ENCODE peak calls at places on chromosomes 13 and 19, in eight cellular contexts. One of them, this sample, is unnamed.

GRCh38 chr19:17097593-17098126 is 22.1 kb downstream of the MYO9B start:
- ATAC-seq in upper lobe of left lung: no peak
- ATAC-seq in gastrocnemius medialis: no peak
- ATAC-seq in activated CD8-positive, alpha-beta T cell treated with anti-CD3 and anti-CD28 coated beads for 36 hours: no peak
- ATAC-seq in stimulated activated naive CD8-positive, alpha-beta T cell treated with anti-CD3 and anti-CD28 coated beads, Interleukin-15, amount 100 ng/mL, for 72 hours: no peak
- ATAC-seq in activated CD4-positive, alpha-beta T cell treated with anti-CD3 and anti-CD28 coated beads for 36 hours: no peak
- ATAC-seq in activated T-cell treated with anti-CD3 and anti-CD28 coated beads, Interleukin-2, amount 50 U/mL, for 4 hours: no peak
- ATAC-seq in T-cell: no peak
- ATAC-seq in this sample: no peak

GRCh38 chr13:74450525-74450845 is 316.3 kb upstream of the KLF12 start:
- ATAC-seq in activated CD4-positive, alpha-beta T cell treated with anti-CD3 and anti-CD28 coated beads for 36 hours: no peak
- ATAC-seq in activated CD8-positive, alpha-beta T cell treated with anti-CD3 and anti-CD28 coated beads for 36 hours: no peak
- ATAC-seq in T-cell: no peak
- ATAC-seq in gastrocnemius medialis: no peak
- ATAC-seq in upper lobe of left lung: no peak
- ATAC-seq in stimulated activated naive CD8-positive, alpha-beta T cell treated with anti-CD3 and anti-CD28 coated beads, Interleukin-15, amount 100 ng/mL, for 72 hours: no peak
- ATAC-seq in activated T-cell treated with anti-CD3 and anti-CD28 coated beads, Interleukin-2, amount 50 U/mL, for 4 hours: no peak
- ATAC-seq in this sample: no peak

GRCh38 chr19:50067575-50067974 is 41.8 kb downstream of the ZNF473 start:
- ATAC-seq in activated CD8-positive, alpha-beta T cell treated with anti-CD3 and anti-CD28 coated beads for 36 hours: no peak
- ATAC-seq in upper lobe of left lung: no peak
- ATAC-seq in activated CD4-positive, alpha-beta T cell treated with anti-CD3 and anti-CD28 coated beads for 36 hours: no peak
- ATAC-seq in stimulated activated naive CD8-positive, alpha-beta T cell treated with anti-CD3 and anti-CD28 coated beads, Interleukin-15, amount 100 ng/mL, for 72 hours: no peak
- ATAC-seq in gastrocnemius medialis: no peak
- ATAC-seq in activated T-cell treated with anti-CD3 and anti-CD28 coated beads, Interleukin-2, amount 50 U/mL, for 4 hours: no peak
- ATAC-seq in T-cell: no peak
- ATAC-seq in this sample: no peak

GRCh38 chr13:106172176-106172905 is 363.1 kb downstream of the EFNB2 start:
- ATAC-seq in activated T-cell treated with anti-CD3 and anti-CD28 coated beads, Interleukin-2, amount 50 U/mL, for 4 hours: no peak
- ATAC-seq in upper lobe of left lung: no peak
- ATAC-seq in stimulated activated naive CD8-positive, alpha-beta T cell treated with anti-CD3 and anti-CD28 coated beads, Interleukin-15, amount 100 ng/mL, for 72 hours: no peak
- ATAC-seq in activated CD4-positive, alpha-beta T cell treated with anti-CD3 and anti-CD28 coated beads for 36 hours: no peak
- ATAC-seq in activated CD8-positive, alpha-beta T cell treated with anti-CD3 and anti-CD28 coated beads for 36 hours: no peak
- ATAC-seq in gastrocnemius medialis: no peak
- ATAC-seq in T-cell: no peak
- ATAC-seq in this sample: no peak

GRCh38 chr13:97189943-97190342 is 32.2 kb upstream of the MBNL2 start:
- ATAC-seq in activated T-cell treated with anti-CD3 and anti-CD28 coated beads, Interleukin-2, amount 50 U/mL, for 4 hours: no peak
- ATAC-seq in upper lobe of left lung: no peak
- ATAC-seq in stimulated activated naive CD8-positive, alpha-beta T cell treated with anti-CD3 and anti-CD28 coated beads, Interleukin-15, amount 100 ng/mL, for 72 hours: no peak
- ATAC-seq in activated CD8-positive, alpha-beta T cell treated with anti-CD3 and anti-CD28 coated beads for 36 hours: no peak
- ATAC-seq in T-cell: no peak
- ATAC-seq in gastrocnemius medialis: no peak
- ATAC-seq in activated CD4-positive, alpha-beta T cell treated with anti-CD3 and anti-CD28 coated beads for 36 hours: no peak
- ATAC-seq in this sample: no peak

GRCh38 chr13:112506046-112506445 is 81.9 kb downstream of the TUBGCP3 start:
- ATAC-seq in activated CD4-positive, alpha-beta T cell treated with anti-CD3 and anti-CD28 coated beads for 36 hours: no peak
- ATAC-seq in T-cell: no peak
- ATAC-seq in activated CD8-positive, alpha-beta T cell treated with anti-CD3 and anti-CD28 coated beads for 36 hours: no peak
- ATAC-seq in gastrocnemius medialis: no peak
- ATAC-seq in activated T-cell treated with anti-CD3 and anti-CD28 coated beads, Interleukin-2, amount 50 U/mL, for 4 hours: no peak
- ATAC-seq in stimulated activated naive CD8-positive, alpha-beta T cell treated with anti-CD3 and anti-CD28 coated beads, Interleukin-15, amount 100 ng/mL, for 72 hours: no peak
- ATAC-seq in upper lobe of left lung: no peak
- ATAC-seq in this sample: no peak

GRCh38 chr13:110993788-110994187 is 78.9 kb upstream of the ANKRD10 start:
- ATAC-seq in stimulated activated naive CD8-positive, alpha-beta T cell treated with anti-CD3 and anti-CD28 coated beads, Interleukin-15, amount 100 ng/mL, for 72 hours: no peak
- ATAC-seq in T-cell: no peak
- ATAC-seq in activated T-cell treated with anti-CD3 and anti-CD28 coated beads, Interleukin-2, amount 50 U/mL, for 4 hours: no peak
- ATAC-seq in activated CD4-positive, alpha-beta T cell treated with anti-CD3 and anti-CD28 coated beads for 36 hours: no peak
- ATAC-seq in upper lobe of left lung: no peak
- ATAC-seq in gastrocnemius medialis: no peak
- ATAC-seq in activated CD8-positive, alpha-beta T cell treated with anti-CD3 and anti-CD28 coated beads for 36 hours: no peak
- ATAC-seq in this sample: no peak

GRCh38 chr19:48739400-48739825 is 997 bp downstream of the RASIP1 start:
- ATAC-seq in gastrocnemius medialis: peak; percentile 9
- ATAC-seq in upper lobe of left lung: no peak
- ATAC-seq in activated T-cell treated with anti-CD3 and anti-CD28 coated beads, Interleukin-2, amount 50 U/mL, for 4 hours: peak; percentile 7
- ATAC-seq in T-cell: peak; percentile 22
- ATAC-seq in activated CD8-positive, alpha-beta T cell treated with anti-CD3 and anti-CD28 coated beads for 36 hours: no peak
- ATAC-seq in activated CD4-positive, alpha-beta T cell treated with anti-CD3 and anti-CD28 coated beads for 36 hours: no peak
- ATAC-seq in stimulated activated naive CD8-positive, alpha-beta T cell treated with anti-CD3 and anti-CD28 coated beads, Interleukin-15, amount 100 ng/mL, for 72 hours: peak; percentile 3
- ATAC-seq in this sample: no peak

GRCh38 chr19:46953955-46954501 is 65.6 kb upstream of the NPAS1 start:
- ATAC-seq in gastrocnemius medialis: no peak
- ATAC-seq in stimulated activated naive CD8-positive, alpha-beta T cell treated with anti-CD3 and anti-CD28 coated beads, Interleukin-15, amount 100 ng/mL, for 72 hours: no peak
- ATAC-seq in activated CD8-positive, alpha-beta T cell treated with anti-CD3 and anti-CD28 coated beads for 36 hours: no peak
- ATAC-seq in activated CD4-positive, alpha-beta T cell treated with anti-CD3 and anti-CD28 coated beads for 36 hours: no peak
- ATAC-seq in T-cell: no peak
- ATAC-seq in activated T-cell treated with anti-CD3 and anti-CD28 coated beads, Interleukin-2, amount 50 U/mL, for 4 hours: no peak
- ATAC-seq in upper lobe of left lung: no peak
- ATAC-seq in this sample: no peak

GRCh38 chr13:44199627-44200207 is 173.9 kb upstream of the SERP2 start:
- ATAC-seq in gastrocnemius medialis: peak; percentile 97
- ATAC-seq in activated CD8-positive, alpha-beta T cell treated with anti-CD3 and anti-CD28 coated beads for 36 hours: no peak
- ATAC-seq in T-cell: no peak
- ATAC-seq in stimulated activated naive CD8-positive, alpha-beta T cell treated with anti-CD3 and anti-CD28 coated beads, Interleukin-15, amount 100 ng/mL, for 72 hours: no peak
- ATAC-seq in upper lobe of left lung: no peak
- ATAC-seq in activated CD4-positive, alpha-beta T cell treated with anti-CD3 and anti-CD28 coated beads for 36 hours: no peak
- ATAC-seq in activated T-cell treated with anti-CD3 and anti-CD28 coated beads, Interleukin-2, amount 50 U/mL, for 4 hours: no peak
- ATAC-seq in this sample: no peak

GRCh38 chr19:45973564-45974338 is at the start of gene NOVA2:
- ATAC-seq in gastrocnemius medialis: peak; percentile 27
- ATAC-seq in stimulated activated naive CD8-positive, alpha-beta T cell treated with anti-CD3 and anti-CD28 coated beads, Interleukin-15, amount 100 ng/mL, for 72 hours: peak; percentile 60
- ATAC-seq in activated CD4-positive, alpha-beta T cell treated with anti-CD3 and anti-CD28 coated beads for 36 hours: peak; percentile 82
- ATAC-seq in upper lobe of left lung: no peak
- ATAC-seq in T-cell: no peak
- ATAC-seq in activated T-cell treated with anti-CD3 and anti-CD28 coated beads, Interleukin-2, amount 50 U/mL, for 4 hours: peak; percentile 52
- ATAC-seq in activated CD8-positive, alpha-beta T cell treated with anti-CD3 and anti-CD28 coated beads for 36 hours: peak; percentile 72
- ATAC-seq in this sample: peak; percentile 66

GRCh38 chr19:46134527-46134926 is 10.0 kb upstream of the IGFL3 start:
- ATAC-seq in activated CD8-positive, alpha-beta T cell treated with anti-CD3 and anti-CD28 coated beads for 36 hours: no peak
- ATAC-seq in stimulated activated naive CD8-positive, alpha-beta T cell treated with anti-CD3 and anti-CD28 coated beads, Interleukin-15, amount 100 ng/mL, for 72 hours: no peak
- ATAC-seq in activated CD4-positive, alpha-beta T cell treated with anti-CD3 and anti-CD28 coated beads for 36 hours: no peak
- ATAC-seq in gastrocnemius medialis: no peak
- ATAC-seq in upper lobe of left lung: no peak
- ATAC-seq in activated T-cell treated with anti-CD3 and anti-CD28 coated beads, Interleukin-2, amount 50 U/mL, for 4 hours: no peak
- ATAC-seq in T-cell: no peak
- ATAC-seq in this sample: no peak

GRCh38 chr13:48662226-48662625 is 8.5 kb downstream of the CYSLTR2 start:
- ATAC-seq in activated CD4-positive, alpha-beta T cell treated with anti-CD3 and anti-CD28 coated beads for 36 hours: no peak
- ATAC-seq in T-cell: no peak
- ATAC-seq in upper lobe of left lung: no peak
- ATAC-seq in activated CD8-positive, alpha-beta T cell treated with anti-CD3 and anti-CD28 coated beads for 36 hours: no peak
- ATAC-seq in stimulated activated naive CD8-positive, alpha-beta T cell treated with anti-CD3 and anti-CD28 coated beads, Interleukin-15, amount 100 ng/mL, for 72 hours: no peak
- ATAC-seq in gastrocnemius medialis: no peak
- ATAC-seq in activated T-cell treated with anti-CD3 and anti-CD28 coated beads, Interleukin-2, amount 50 U/mL, for 4 hours: no peak
- ATAC-seq in this sample: no peak

GRCh38 chr19:22622901-22623840 is 11.0 kb upstream of the ZNF492 start:
- ATAC-seq in activated T-cell treated with anti-CD3 and anti-CD28 coated beads, Interleukin-2, amount 50 U/mL, for 4 hours: peak; percentile 32
- ATAC-seq in gastrocnemius medialis: no peak
- ATAC-seq in T-cell: peak; percentile 20
- ATAC-seq in activated CD8-positive, alpha-beta T cell treated with anti-CD3 and anti-CD28 coated beads for 36 hours: no peak
- ATAC-seq in stimulated activated naive CD8-positive, alpha-beta T cell treated with anti-CD3 and anti-CD28 coated beads, Interleukin-15, amount 100 ng/mL, for 72 hours: peak; percentile 18
- ATAC-seq in upper lobe of left lung: no peak
- ATAC-seq in activated CD4-positive, alpha-beta T cell treated with anti-CD3 and anti-CD28 coated beads for 36 hours: no peak
- ATAC-seq in this sample: no peak

GRCh38 chr13:39815345-39816111 is 160.1 kb downstream of the COG6 start:
- ATAC-seq in activated CD8-positive, alpha-beta T cell treated with anti-CD3 and anti-CD28 coated beads for 36 hours: no peak
- ATAC-seq in activated T-cell treated with anti-CD3 and anti-CD28 coated beads, Interleukin-2, amount 50 U/mL, for 4 hours: no peak
- ATAC-seq in gastrocnemius medialis: no peak
- ATAC-seq in activated CD4-positive, alpha-beta T cell treated with anti-CD3 and anti-CD28 coated beads for 36 hours: no peak
- ATAC-seq in T-cell: no peak
- ATAC-seq in stimulated activated naive CD8-positive, alpha-beta T cell treated with anti-CD3 and anti-CD28 coated beads, Interleukin-15, amount 100 ng/mL, for 72 hours: no peak
- ATAC-seq in upper lobe of left lung: no peak
- ATAC-seq in this sample: no peak

GRCh38 chr13:109182777-109183465 is 553.5 kb downstream of the MYO16 start:
- ATAC-seq in activated T-cell treated with anti-CD3 and anti-CD28 coated beads, Interleukin-2, amount 50 U/mL, for 4 hours: no peak
- ATAC-seq in upper lobe of left lung: no peak
- ATAC-seq in activated CD8-positive, alpha-beta T cell treated with anti-CD3 and anti-CD28 coated beads for 36 hours: no peak
- ATAC-seq in gastrocnemius medialis: no peak
- ATAC-seq in T-cell: no peak
- ATAC-seq in activated CD4-positive, alpha-beta T cell treated with anti-CD3 and anti-CD28 coated beads for 36 hours: no peak
- ATAC-seq in stimulated activated naive CD8-positive, alpha-beta T cell treated with anti-CD3 and anti-CD28 coated beads, Interleukin-15, amount 100 ng/mL, for 72 hours: no peak
- ATAC-seq in this sample: no peak

GRCh38 chr13:30125422-30126073 is 181.8 kb downstream of the KATNAL1 start:
- ATAC-seq in gastrocnemius medialis: peak; percentile 56
- ATAC-seq in activated T-cell treated with anti-CD3 and anti-CD28 coated beads, Interleukin-2, amount 50 U/mL, for 4 hours: no peak
- ATAC-seq in activated CD8-positive, alpha-beta T cell treated with anti-CD3 and anti-CD28 coated beads for 36 hours: no peak
- ATAC-seq in upper lobe of left lung: peak; percentile 84
- ATAC-seq in T-cell: no peak
- ATAC-seq in stimulated activated naive CD8-positive, alpha-beta T cell treated with anti-CD3 and anti-CD28 coated beads, Interleukin-15, amount 100 ng/mL, for 72 hours: no peak
- ATAC-seq in activated CD4-positive, alpha-beta T cell treated with anti-CD3 and anti-CD28 coated beads for 36 hours: no peak
- ATAC-seq in this sample: no peak

GRCh38 chr13:51230473-51231105 is 8.4 kb downstream of the FAM124A start:
- ATAC-seq in gastrocnemius medialis: peak; percentile 56
- ATAC-seq in activated T-cell treated with anti-CD3 and anti-CD28 coated beads, Interleukin-2, amount 50 U/mL, for 4 hours: no peak
- ATAC-seq in activated CD4-positive, alpha-beta T cell treated with anti-CD3 and anti-CD28 coated beads for 36 hours: no peak
- ATAC-seq in upper lobe of left lung: no peak
- ATAC-seq in T-cell: no peak
- ATAC-seq in activated CD8-positive, alpha-beta T cell treated with anti-CD3 and anti-CD28 coated beads for 36 hours: no peak
- ATAC-seq in stimulated activated naive CD8-positive, alpha-beta T cell treated with anti-CD3 and anti-CD28 coated beads, Interleukin-15, amount 100 ng/mL, for 72 hours: no peak
- ATAC-seq in this sample: no peak

GRCh38 chr13:77338329-77338728 is 11.4 kb upstream of the MYCBP2 start:
- ATAC-seq in gastrocnemius medialis: no peak
- ATAC-seq in upper lobe of left lung: no peak
- ATAC-seq in activated CD8-positive, alpha-beta T cell treated with anti-CD3 and anti-CD28 coated beads for 36 hours: no peak
- ATAC-seq in T-cell: no peak
- ATAC-seq in stimulated activated naive CD8-positive, alpha-beta T cell treated with anti-CD3 and anti-CD28 coated beads, Interleukin-15, amount 100 ng/mL, for 72 hours: no peak
- ATAC-seq in activated CD4-positive, alpha-beta T cell treated with anti-CD3 and anti-CD28 coated beads for 36 hours: no peak
- ATAC-seq in activated T-cell treated with anti-CD3 and anti-CD28 coated beads, Interleukin-2, amount 50 U/mL, for 4 hours: no peak
- ATAC-seq in this sample: no peak

GRCh38 chr19:49613374-49613773 is 22.4 kb downstream of the PRR12 start:
- ATAC-seq in activated CD8-positive, alpha-beta T cell treated with anti-CD3 and anti-CD28 coated beads for 36 hours: no peak
- ATAC-seq in activated CD4-positive, alpha-beta T cell treated with anti-CD3 and anti-CD28 coated beads for 36 hours: no peak
- ATAC-seq in stimulated activated naive CD8-positive, alpha-beta T cell treated with anti-CD3 and anti-CD28 coated beads, Interleukin-15, amount 100 ng/mL, for 72 hours: no peak
- ATAC-seq in activated T-cell treated with anti-CD3 and anti-CD28 coated beads, Interleukin-2, amount 50 U/mL, for 4 hours: no peak
- ATAC-seq in T-cell: no peak
- ATAC-seq in gastrocnemius medialis: peak; percentile 70
- ATAC-seq in upper lobe of left lung: no peak
- ATAC-seq in this sample: no peak

GRCh38 chr19:38944981-38945506 is 14.3 kb downstream of the MRPS12 start:
- ATAC-seq in activated CD8-positive, alpha-beta T cell treated with anti-CD3 and anti-CD28 coated beads for 36 hours: no peak
- ATAC-seq in stimulated activated naive CD8-positive, alpha-beta T cell treated with anti-CD3 and anti-CD28 coated beads, Interleukin-15, amount 100 ng/mL, for 72 hours: no peak
- ATAC-seq in activated T-cell treated with anti-CD3 and anti-CD28 coated beads, Interleukin-2, amount 50 U/mL, for 4 hours: no peak
- ATAC-seq in T-cell: no peak
- ATAC-seq in activated CD4-positive, alpha-beta T cell treated with anti-CD3 and anti-CD28 coated beads for 36 hours: no peak
- ATAC-seq in gastrocnemius medialis: no peak
- ATAC-seq in upper lobe of left lung: no peak
- ATAC-seq in this sample: no peak

GRCh38 chr13:110339975-110340550 is 33.0 kb downstream of the COL4A2 start:
- ATAC-seq in activated CD8-positive, alpha-beta T cell treated with anti-CD3 and anti-CD28 coated beads for 36 hours: no peak
- ATAC-seq in activated T-cell treated with anti-CD3 and anti-CD28 coated beads, Interleukin-2, amount 50 U/mL, for 4 hours: no peak
- ATAC-seq in gastrocnemius medialis: no peak
- ATAC-seq in activated CD4-positive, alpha-beta T cell treated with anti-CD3 and anti-CD28 coated beads for 36 hours: no peak
- ATAC-seq in upper lobe of left lung: no peak
- ATAC-seq in T-cell: no peak
- ATAC-seq in stimulated activated naive CD8-positive, alpha-beta T cell treated with anti-CD3 and anti-CD28 coated beads, Interleukin-15, amount 100 ng/mL, for 72 hours: no peak
- ATAC-seq in this sample: no peak

This sample was measured in activated T-helper 17 cell treated with anti-CD3 and anti-CD28 coated beads, Interleukin-2, amount 50 U/mL, for 72 hours.